ENCODE peak calls at places on chromosome 7, in nine cellular contexts. X is suprapubic skin, S is esophagus squamous epithelium, P is AG04450, Q is ovary, I is body of pancreas, O is H7, E is SJSA1, D is GM23248. W is an unnamed sample. For H3K27me3, the result is how much of the 10 kb centered on the place peaks cover.

GRCh38 chr7:100679129-100679926 is 5.8 kb downstream of the GNB2 start:
- DNase-seq in X (no peak), S (no peak), P (no peak), Q (peak), I (no peak), O (peak), E (no peak), D (peak), W (no peak)

GRCh38 chr7:121153995-121154394 is 165.5 kb downstream of the CPED1 start:
- DNase-seq in X (no peak), S (no peak), P (no peak), Q (no peak), I (no peak), O (no peak), E (no peak), D (peak), W (no peak)

GRCh38 chr7:125567686-125568085 is 638.1 kb upstream of the POT1 start:
- DNase-seq in X (no peak), S (no peak), P (no peak), Q (no peak), I (no peak), O (no peak), E (no peak), D (no peak), W (no peak)

GRCh38 chr7:107966701-107967100 is 36.3 kb downstream of the LAMB1 start:
- DNase-seq in X (no peak), S (no peak), P (no peak), Q (no peak), I (no peak), O (peak), E (peak), D (peak), W (peak)

GRCh38 chr7:80640841-80641240 is 2.4 kb downstream of the CD36 start:
- DNase-seq in X (no peak), S (no peak), P (no peak), Q (no peak), I (no peak), O (no peak), E (no peak), D (peak), W (peak)

GRCh38 chr7:80785961-80786360 is 132.9 kb downstream of the SEMA3C start:
- DNase-seq in X (no peak), S (no peak), P (no peak), Q (no peak), I (no peak), O (no peak), E (no peak), D (peak), W (no peak)

GRCh38 chr7:116354546-116355422 is 144.4 kb downstream of the TES start:
- DNase-seq in X (peak), S (no peak), P (peak), Q (peak), I (peak), O (no peak), E (peak), D (peak), W (peak)

GRCh38 chr7:95376632-95377380 is 19.4 kb downstream of the PON3 start:
- DNase-seq in X (no peak), S (no peak), P (no peak), Q (no peak), I (no peak), O (no peak), E (no peak), D (no peak), W (no peak)

DNA sequence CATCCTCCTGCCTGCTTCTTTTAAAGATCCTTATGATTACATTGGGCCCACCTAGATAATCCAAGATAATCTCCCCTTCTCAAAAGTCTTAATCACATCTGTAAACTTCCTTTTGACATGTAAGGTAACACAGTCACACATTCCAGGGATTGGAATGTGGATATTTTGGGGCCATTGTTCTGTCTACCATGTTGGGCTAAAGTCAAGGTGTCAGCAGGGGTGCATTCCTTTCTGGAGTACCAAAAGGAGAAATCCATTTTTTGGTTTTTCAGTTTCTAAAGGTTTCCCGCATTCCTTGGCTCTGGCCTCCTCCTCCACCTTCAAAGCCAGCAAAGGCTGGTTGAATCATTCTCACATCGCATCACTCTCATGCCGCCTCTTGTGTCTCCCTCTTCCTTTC is 197.6 kb upstream of the NFE2L3 start:
- DNase-seq in X (no peak), S (no peak), P (no peak), Q (no peak), I (no peak), O (no peak), E (no peak), D (no peak), W (no peak)
- H3K27me3 ChIP-seq in X (under half), S (under half), P (under half), Q (under half), I (under half), O (under half), E (under half), D (under half), W (under half)

DNA sequence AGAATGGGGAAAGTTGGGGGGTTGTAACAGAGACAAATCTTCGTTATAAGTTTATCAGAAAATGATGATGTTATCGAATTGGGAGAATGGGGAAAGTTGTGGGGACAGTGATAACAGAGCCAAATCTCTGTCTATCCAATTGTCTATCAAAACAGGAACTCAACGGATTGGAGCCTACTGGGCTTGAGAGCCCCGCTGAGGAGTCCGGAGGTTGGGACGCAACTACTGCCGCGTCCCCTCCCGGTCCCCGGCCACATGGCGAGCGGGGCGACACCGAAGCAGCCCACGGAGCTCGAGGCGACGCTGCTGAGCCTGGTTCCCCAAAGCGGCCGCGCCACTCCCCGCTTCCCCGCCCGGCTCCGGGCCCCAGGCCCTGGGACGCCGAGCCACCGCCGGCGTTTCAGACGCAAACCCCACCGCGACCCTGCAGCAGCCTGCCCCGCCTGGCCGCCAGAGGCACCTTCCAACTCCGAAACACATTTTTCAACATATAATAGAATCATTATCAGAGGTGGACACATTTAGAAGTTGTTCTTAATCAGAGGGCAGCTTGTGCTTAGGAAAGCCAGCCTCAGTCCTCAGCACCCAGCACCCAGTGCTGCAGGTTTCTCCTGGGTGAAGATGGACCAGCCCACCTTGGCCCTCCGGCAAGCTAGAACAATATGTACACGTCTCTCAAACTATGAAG is 13.8 kb upstream of the RALA start:
- DNase-seq in X (no peak), S (no peak), P (no peak), Q (no peak), I (no peak), O (peak), E (peak), D (peak), W (no peak)
- H3K4me3 ChIP-seq in X (peak), S (peak), P (peak), Q (peak), I (no peak), O (peak), E (peak), D (peak), W (peak)

DNA sequence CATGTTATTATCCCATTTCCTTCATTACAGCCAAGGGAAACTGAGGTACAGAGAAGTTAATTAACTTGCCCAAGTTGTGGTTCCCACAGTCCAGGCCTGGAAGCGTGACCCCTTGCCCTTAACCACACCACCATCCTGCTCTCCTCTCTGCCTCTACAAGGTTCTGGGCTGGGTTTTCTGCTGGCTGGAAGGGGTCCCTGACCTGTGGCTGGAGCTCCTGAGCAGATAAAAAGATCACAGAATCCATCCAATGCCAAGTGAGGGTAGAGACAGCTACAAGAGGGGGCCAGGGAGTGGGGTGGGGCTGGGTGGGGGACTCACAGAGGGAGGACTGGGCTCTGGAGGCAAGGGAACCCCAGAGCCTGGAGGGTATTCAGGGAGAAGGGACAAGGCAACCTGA is 9.7 kb downstream of the ASB10 start:
- DNase-seq in X (no peak), S (no peak), P (no peak), Q (no peak), I (no peak), O (no peak), E (no peak), D (no peak), W (no peak)
- H3K27me3 ChIP-seq in X (under half), S (under half), P (half or more), Q (under half), I (under half), O (under half), E (under half), D (half or more), W (half or more)

GRCh38 chr7:49787980-49788379 is 14.5 kb downstream of the VWC2 start:
- DNase-seq in X (no peak), S (no peak), P (no peak), Q (no peak), I (no peak), O (no peak), E (no peak), D (no peak), W (no peak)
- H3K4me3 ChIP-seq in X (no peak), S (no peak), P (no peak), Q (no peak), I (no peak), O (no peak), E (no peak), D (no peak), W (no peak)

W was measured in kidney epithelial cell.